ENCODE peak calls at places on chromosomes 6 and 20, in nine cellular contexts. K is lower lobe of right lung; C is hepatocyte; J is stomach; A is ovary; W is breast epithelium; U is spleen; I is CD8-positive, alpha-beta T cell; Y is endodermal cell. B is an unnamed sample.

GRCh38 chr6:89073014-89073620 is 7.4 kb upstream of the PNRC1 start:
- DNase-seq in K (no peak), C (peak; percentile 40), J (no peak), A (no peak), W (no peak), U (no peak), I (no peak), Y (no peak), B (no peak)

GRCh38 chr6:111805511-111806181 is 67.6 kb downstream of the FYN start:
- DNase-seq in K (no peak), C (no peak), J (no peak), A (no peak), W (no peak), U (no peak), I (no peak), Y (no peak), B (no peak)

GRCh38 chr6:9507136-9507895 is 907.6 kb downstream of the TFAP2A start:
- DNase-seq in K (no peak), C (no peak), J (no peak), A (no peak), W (no peak), U (no peak), I (no peak), Y (no peak), B (no peak)

GRCh38 chr20:56249244-56249955 is 868 bp downstream of the MC3R start:
- DNase-seq in K (no peak), C (peak; percentile 49), J (no peak), A (peak; percentile 19), W (no peak), U (no peak), I (no peak), Y (peak; percentile 88), B (peak; percentile 49)

GRCh38 chr6:79672631-79673065 is 41.5 kb downstream of the SH3BGRL2 start:
- DNase-seq in K (no peak), C (peak; percentile 51), J (no peak), A (no peak), W (no peak), U (no peak), I (no peak), Y (no peak), B (peak; percentile 72)

GRCh38 chr20:57396212-57396611 is 5.0 kb downstream of the RBM38 start:
- DNase-seq in K (peak; percentile 36), C (no peak), J (no peak), A (no peak), W (no peak), U (peak; percentile 80), I (no peak), Y (no peak), B (no peak)

GRCh38 chr6:131754715-131755567 is 44.1 kb upstream of the CTAGE9 start:
- DNase-seq in K (no peak), C (no peak), J (no peak), A (no peak), W (no peak), U (no peak), I (no peak), Y (no peak), B (no peak)

GRCh38 chr20:37356961-37357371 is 11.0 kb downstream of the SRC start:
- DNase-seq in K (no peak), C (no peak), J (no peak), A (no peak), W (no peak), U (peak; percentile 74), I (no peak), Y (peak; percentile 43), B (no peak)

GRCh38 chr20:51955756-51956155 is 153.4 kb upstream of the SALL4 start:
- DNase-seq in K (no peak), C (no peak), J (no peak), A (no peak), W (no peak), U (no peak), I (no peak), Y (no peak), B (no peak)

GRCh38 chr20:50144362-50144761 is 9.2 kb downstream of the PEDS1 start:
- DNase-seq in K (no peak), C (peak; percentile 71), J (peak; percentile 39), A (peak; percentile 55), W (no peak), U (no peak), I (no peak), Y (no peak), B (peak; percentile 58)

GRCh38 chr20:53822534-53822933 is 228.9 kb upstream of the ZNF217 start:
- DNase-seq in K (no peak), C (no peak), J (no peak), A (no peak), W (no peak), U (no peak), I (no peak), Y (no peak), B (no peak)

GRCh38 chr20:53824779-53825178 is 231.1 kb upstream of the ZNF217 start:
- DNase-seq in K (no peak), C (no peak), J (no peak), A (no peak), W (no peak), U (no peak), I (no peak), Y (no peak), B (no peak)

GRCh38 chr20:53826090-53826489 is 232.5 kb upstream of the ZNF217 start:
- DNase-seq in K (no peak), C (no peak), J (no peak), A (no peak), W (no peak), U (no peak), I (no peak), Y (no peak), B (no peak)

GRCh38 chr20:53825282-53825681 is 231.6 kb upstream of the ZNF217 start:
- DNase-seq in K (no peak), C (no peak), J (no peak), A (no peak), W (no peak), U (no peak), I (no peak), Y (no peak), B (no peak)

DNA sequence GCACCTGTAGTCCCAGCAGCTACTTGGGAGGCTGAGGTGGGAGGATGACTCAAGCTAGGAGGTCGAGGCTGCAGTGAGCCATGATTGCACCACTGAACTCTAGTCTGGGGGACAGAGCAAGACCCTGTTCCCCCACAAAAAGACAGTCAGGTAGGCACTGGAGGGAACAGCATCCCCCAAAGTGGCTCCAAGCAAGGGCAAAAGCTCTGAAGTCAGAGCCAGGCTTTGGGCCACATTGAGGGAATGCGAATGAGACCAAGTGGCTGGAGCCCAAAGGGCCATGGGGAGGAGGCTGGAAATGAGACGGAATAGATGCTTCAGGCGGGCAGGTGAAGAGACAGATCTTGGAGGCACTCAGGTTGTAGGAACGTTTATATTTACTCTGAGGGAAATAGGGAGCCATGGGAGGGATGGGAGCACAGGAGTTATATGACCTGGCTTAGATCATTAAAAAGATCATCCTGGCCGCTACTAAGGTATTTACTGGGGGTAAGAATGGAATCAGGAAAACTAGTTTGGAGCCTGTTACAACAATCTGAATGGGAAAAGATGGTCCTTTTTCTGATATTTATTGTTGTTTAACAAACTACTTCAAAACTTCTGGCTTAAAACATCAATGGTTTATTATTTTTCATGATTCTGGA is 229.6 kb upstream of the ZNF217 start:
- DNase-seq in K (no peak), C (no peak), J (no peak), A (no peak), W (no peak), U (no peak), I (no peak), Y (no peak), B (no peak)
- H3K4me1 ChIP-seq in K (peaks cover 6% of the 10 kb centered on the region), C (peaks cover 13% of the 10 kb centered on the region), J (peaks cover 13% of the 10 kb centered on the region), A (no peaks in the 10 kb centered on the region), W (no peaks in the 10 kb centered on the region), U (peaks cover 18% of the 10 kb centered on the region), I (peaks cover 6% of the 10 kb centered on the region), Y (peaks cover under 1% of the 10 kb centered on the region), B (peaks cover 11% of the 10 kb centered on the region)

GRCh38 chr6:149884617-149885016 is 13.3 kb downstream of the RAET1E start:
- DNase-seq in K (no peak), C (no peak), J (no peak), A (no peak), W (no peak), U (no peak), I (no peak), Y (no peak), B (no peak)

GRCh38 chr6:149885888-149886287 is 12.0 kb downstream of the RAET1E start:
- DNase-seq in K (no peak), C (no peak), J (no peak), A (no peak), W (no peak), U (no peak), I (no peak), Y (no peak), B (no peak)

GRCh38 chr6:149881860-149882259 is 16.1 kb downstream of the RAET1E start:
- DNase-seq in K (no peak), C (no peak), J (no peak), A (no peak), W (no peak), U (no peak), I (no peak), Y (no peak), B (no peak)

GRCh38 chr6:149881066-149881766 is 16.7 kb downstream of the RAET1E start:
- DNase-seq in K (no peak), C (no peak), J (no peak), A (no peak), W (no peak), U (no peak), I (no peak), Y (no peak), B (no peak)

DNA sequence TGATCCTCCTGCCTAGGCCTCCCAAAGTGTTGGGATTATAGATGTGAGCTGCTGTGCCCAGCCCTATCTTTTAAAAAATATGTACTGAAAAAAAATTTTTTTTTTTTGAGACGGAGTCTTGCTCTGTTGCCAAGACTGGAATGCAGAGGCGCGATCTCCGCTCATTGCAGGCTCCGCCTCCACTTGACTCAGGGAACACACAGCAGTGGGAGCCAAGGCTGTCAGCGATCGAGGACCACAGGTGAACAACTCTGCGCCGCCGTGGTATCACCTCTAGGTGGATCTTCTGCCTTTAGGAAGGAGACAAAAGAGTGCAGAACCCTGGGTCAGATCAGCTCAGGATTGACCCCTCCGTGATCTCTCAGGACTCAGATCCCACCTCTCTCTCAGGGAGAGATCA is 13.7 kb downstream of the RAET1E start:
- DNase-seq in K (peak; percentile 79), C (peak; percentile 57), J (peak; percentile 55), A (peak; percentile 62), W (no peak), U (no peak), I (no peak), Y (peak; percentile 86), B (no peak)
- TF ChIP-seq CTCF in K (no peak), C (no peak), J (no peak), A (no peak), W (no peak), U (no peak), I (no peak), Y (peak; percentile 53), B (no peak)

DNA sequence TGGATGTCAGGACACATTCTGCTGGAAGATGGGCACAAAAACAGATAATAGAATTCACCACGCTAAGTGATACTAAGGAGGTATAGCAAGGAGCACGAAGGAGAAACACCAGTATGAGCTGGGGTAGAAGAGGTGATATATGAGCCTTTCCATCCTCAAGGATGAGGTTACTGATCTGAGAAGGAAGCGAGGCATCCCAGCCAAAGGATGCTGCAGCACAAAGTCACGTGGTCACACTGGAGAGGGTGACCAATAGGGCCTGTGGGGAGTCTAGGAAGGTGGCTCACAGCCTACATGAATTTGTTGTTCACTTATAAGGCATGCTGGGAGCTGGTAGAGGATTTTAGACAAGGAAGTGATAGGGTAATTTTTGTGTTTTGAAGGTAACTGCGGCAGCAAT is 1.4 kb downstream of the GINS1 start:
- DNase-seq in K (no peak), C (no peak), J (no peak), A (no peak), W (no peak), U (no peak), I (no peak), Y (no peak), B (no peak)
- H3K4me3 ChIP-seq in K (no peak overlapping the region), C (no peak overlapping the region), J (no peak overlapping the region), A (no peak overlapping the region), W (no peak overlapping the region), U (no peak overlapping the region), I (no peak overlapping the region), Y (peak overlapping the region; percentile 97), B (peak overlapping the region; percentile 69)

GRCh38 chr6:15274696-15275387 is 29.0 kb downstream of the JARID2 start:
- DNase-seq in K (no peak), C (no peak), J (no peak), A (no peak), W (no peak), U (no peak), I (no peak), Y (no peak), B (no peak)
- H3K4me1 ChIP-seq in K (peaks cover 37% of the 10 kb centered on the region), C (peaks cover 11% of the 10 kb centered on the region), J (peaks cover 77% of the 10 kb centered on the region), A (peaks cover 12% of the 10 kb centered on the region), W (no peaks in the 10 kb centered on the region), U (peaks cover 75% of the 10 kb centered on the region), I (peaks cover 18% of the 10 kb centered on the region), Y (no peaks in the 10 kb centered on the region), B (peaks cover 17% of the 10 kb centered on the region)

B was measured in Caco-2.